ENCODE peak calls at places on chromosomes 5 and 9, in four cellular contexts. A is H9, L is NCI-H2081, F is endothelial cell. V is an unnamed sample.

GRCh38 chr9:4740373-4740622 is 704 bp downstream of the AK3 start:
- DNase-seq in A (no peak), L (no peak), F (no peak), V (no peak)

GRCh38 chr9:116516456-116516855 is 170.6 kb upstream of the TRIM32 start:
- DNase-seq in A (no peak), L (no peak), F (no peak), V (no peak)

GRCh38 chr9:118238139-118238538 is 533.9 kb downstream of the TLR4 start:
- DNase-seq in A (no peak), L (no peak), F (no peak), V (no peak)

GRCh38 chr9:90805006-90805993 is 3.7 kb downstream of the SYK start:
- DNase-seq in A (no peak), L (peak), F (no peak), V (peak)

GRCh38 chr9:77832647-77833046 is 184.5 kb upstream of the GNA14 start:
- DNase-seq in A (no peak), L (no peak), F (no peak), V (no peak)

GRCh38 chr9:116061546-116062205 is 91.9 kb upstream of the PAPPA start:
- DNase-seq in A (no peak), L (no peak), F (no peak), V (no peak)

GRCh38 chr5:147876626-147877025 is 1.9 kb upstream of the SCGB3A2 start:
- DNase-seq in A (no peak), L (no peak), F (no peak), V (no peak)

GRCh38 chr5:59583810-59584562 is 309.5 kb downstream of the PDE4D start:
- DNase-seq in A (no peak), L (peak), F (no peak), V (no peak)

GRCh38 chr5:321233-321725 is at the start of gene AHRR:
- DNase-seq in A (peak), L (peak), F (peak), V (peak)

GRCh38 chr9:134055981-134056461 is 11.8 kb downstream of the BRD3 start:
- DNase-seq in A (no peak), L (no peak), F (no peak), V (peak)

GRCh38 chr5:16179511-16179935 is at the start of gene MARCHF11:
- DNase-seq in A (peak), L (peak), F (peak), V (peak)

GRCh38 chr9:135190789-135191577 is 103.5 kb downstream of the OLFM1 start:
- DNase-seq in A (no peak), L (no peak), F (no peak), V (no peak)

GRCh38 chr9:28951945-28952344 is 1378.7 kb upstream of the C9orf72 start:
- DNase-seq in A (no peak), L (peak), F (no peak), V (peak)

GRCh38 chr9:36677611-36678010 is 104.9 kb downstream of the MELK start:
- DNase-seq in A (no peak), L (no peak), F (no peak), V (no peak)

GRCh38 chr9:124553738-124554137 is 46.5 kb upstream of the NR5A1 start:
- DNase-seq in A (no peak), L (no peak), F (no peak), V (no peak)

GRCh38 chr9:123687246-123687721 is 242.6 kb downstream of the DENND1A start:
- DNase-seq in A (no peak), L (no peak), F (no peak), V (no peak)

GRCh38 chr5:78591972-78592700 is 56.4 kb downstream of the LHFPL2 start:
- DNase-seq in A (no peak), L (no peak), F (no peak), V (no peak)

GRCh38 chr5:3734621-3735020 is 139.0 kb downstream of the IRX1 start:
- DNase-seq in A (no peak), L (no peak), F (no peak), V (no peak)

GRCh38 chr5:9549941-9550340 is 4.1 kb upstream of the SEMA5A start:
- DNase-seq in A (no peak), L (no peak), F (no peak), V (no peak)

GRCh38 chr9:15144567-15145174 is 162.3 kb downstream of the TTC39B start:
- DNase-seq in A (no peak), L (no peak), F (no peak), V (no peak)

GRCh38 chr5:136137497-136138220 is 5.0 kb downstream of the SMAD5 start:
- DNase-seq in A (no peak), L (no peak), F (no peak), V (no peak)

GRCh38 chr5:18244309-18244708 is 610.0 kb downstream of the TAF11L14 start:
- DNase-seq in A (no peak), L (no peak), F (no peak), V (no peak)

GRCh38 chr5:139904566-139905400 is 109.2 kb downstream of the PSD2 start:
- DNase-seq in A (peak), L (no peak), F (no peak), V (peak)

GRCh38 chr9:134641989-134642384 is 384 bp downstream of the COL5A1 start:
- DNase-seq in A (no peak), L (no peak), F (no peak), V (no peak)

GRCh38 chr9:34984049-34984448 is 5.5 kb upstream of the DNAJB5 start:
- DNase-seq in A (peak), L (no peak), F (peak), V (no peak)

GRCh38 chr9:125617087-125617486 is 89.9 kb downstream of the MAPKAP1 start:
- DNase-seq in A (no peak), L (no peak), F (no peak), V (no peak)

GRCh38 chr9:127676636-127677035 is 30.2 kb upstream of the CFAP157 start:
- DNase-seq in A (no peak), L (no peak), F (no peak), V (no peak)

GRCh38 chr5:178249191-178249989 is 16.8 kb upstream of the PHYKPL start:
- DNase-seq in A (no peak), L (no peak), F (no peak), V (no peak)

GRCh38 chr9:95757026-95757425 is 118.5 kb upstream of the ERCC6L2 start:
- DNase-seq in A (no peak), L (no peak), F (no peak), V (no peak)

GRCh38 chr5:113510836-113511451 is 2.5 kb upstream of the YTHDC2 start:
- DNase-seq in A (no peak), L (no peak), F (no peak), V (no peak)

GRCh38 chr5:171311698-171312083 is 2.6 kb downstream of the TLX3 start:
- DNase-seq in A (no peak), L (no peak), F (no peak), V (no peak)

GRCh38 chr9:130027533-130028370 is 15.2 kb downstream of the FNBP1 start:
- DNase-seq in A (no peak), L (no peak), F (no peak), V (no peak)

GRCh38 chr5:78065663-78066062 is 228.8 kb downstream of the AP3B1 start:
- DNase-seq in A (peak), L (no peak), F (peak), V (peak)

GRCh38 chr5:68336200-68336599 is 120.6 kb downstream of the PIK3R1 start:
- DNase-seq in A (no peak), L (no peak), F (no peak), V (no peak)